ENCODE peak calls at places on chromosome 9, in four cellular contexts. F is WTC11, V is K562, S is HepG2. L is an unnamed sample.

GRCh38 chr9:134420281-134420835 is 94.1 kb downstream of the RXRA start:
- DNase-seq in F (no peak), V (no peak), S (no peak), L (no peak)

GRCh38 chr9:133771486-133772482 is 33.6 kb upstream of the SARDH start:
- DNase-seq in F (peak; percentile 7), V (no peak), S (no peak), L (no peak)

GRCh38 chr9:18362901-18363685 is 110.9 kb upstream of the ADAMTSL1 start:
- DNase-seq in F (no peak), V (no peak), S (no peak), L (no peak)

GRCh38 chr9:38370231-38370630 is 22.3 kb upstream of the ALDH1B1 start:
- DNase-seq in F (no peak), V (no peak), S (no peak), L (no peak)

GRCh38 chr9:136558373-136558772 is 12.5 kb upstream of the NOTCH1 start:
- DNase-seq in F (no peak), V (no peak), S (no peak), L (no peak)

GRCh38 chr9:126430124-126430523 is 103.5 kb downstream of the MVB12B start:
- DNase-seq in F (no peak), V (no peak), S (no peak), L (no peak)

GRCh38 chr9:87515086-87515485 is 17.4 kb downstream of the DAPK1 start:
- DNase-seq in F (no peak), V (no peak), S (no peak), L (no peak)

GRCh38 chr9:131289301-131290038 is at the start of gene PLPP7:
- DNase-seq in F (peak; percentile 75), V (peak; percentile 60), S (peak; percentile 53), L (no peak)

GRCh38 chr9:21800931-21801682 is 1.3 kb upstream of the MTAP start:
- DNase-seq in F (no peak), V (no peak), S (no peak), L (no peak)

GRCh38 chr9:114503522-114504340 is 1.5 kb downstream of the WHRN start:
- DNase-seq in F (no peak), V (no peak), S (no peak), L (no peak)

GRCh38 chr9:106921341-106921899 is 58.5 kb downstream of the ZNF462 start:
- DNase-seq in F (no peak), V (peak; percentile 50), S (peak; percentile 8), L (no peak)

GRCh38 chr9:77834898-77835505 is 186.9 kb upstream of the GNA14 start:
- DNase-seq in F (no peak), V (no peak), S (no peak), L (no peak)

GRCh38 chr9:106862946-106863740 is at the start of gene ZNF462:
- DNase-seq in F (peak; percentile 39), V (no peak), S (no peak), L (peak; percentile 63)

GRCh38 chr9:7790022-7790818 is 9.4 kb downstream of the DMAC1 start:
- DNase-seq in F (no peak), V (no peak), S (no peak), L (no peak)

DNA sequence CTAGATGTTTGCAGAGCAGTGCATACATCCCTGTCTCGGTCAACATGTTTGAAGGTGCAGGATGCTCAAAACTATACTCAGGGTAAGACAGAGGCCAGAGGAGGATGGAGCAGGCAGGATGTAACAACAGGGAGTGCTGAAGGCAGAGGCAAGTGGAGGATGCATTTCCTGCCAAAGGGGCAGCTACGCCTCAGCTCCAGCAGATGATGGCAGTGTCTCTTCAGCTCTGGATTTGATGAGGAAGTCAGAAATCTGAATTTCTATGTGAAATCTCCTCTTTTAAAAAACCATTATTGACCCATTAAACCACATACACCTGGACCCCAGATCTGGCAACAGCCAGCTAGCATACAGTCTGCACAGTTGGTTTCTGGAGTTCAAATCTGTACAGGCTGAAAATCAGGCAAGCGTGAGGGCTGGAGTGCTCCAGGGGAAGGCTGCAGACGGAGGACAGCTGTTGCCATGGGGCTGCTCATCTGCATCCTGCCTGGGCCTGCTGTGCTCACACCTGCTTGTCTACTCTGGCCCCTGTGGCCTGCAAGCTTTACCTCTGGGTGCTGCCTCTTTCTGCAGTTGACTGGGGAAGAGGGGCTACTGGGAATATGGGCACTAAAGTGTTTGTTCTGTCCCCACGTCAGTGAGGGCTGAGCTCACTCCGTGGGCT is 152.9 kb upstream of the SLC28A3 start:
- DNase-seq in F (peak; percentile 25), V (no peak), S (no peak), L (no peak)
- TF ChIP-seq CTCF in F (no peak), V (no peak), S (no peak), L (no peak)

GRCh38 chr9:105757496-105758251 is 63.3 kb downstream of the TMEM38B start:
- DNase-seq in F (no peak), V (no peak), S (no peak), L (no peak)

DNA sequence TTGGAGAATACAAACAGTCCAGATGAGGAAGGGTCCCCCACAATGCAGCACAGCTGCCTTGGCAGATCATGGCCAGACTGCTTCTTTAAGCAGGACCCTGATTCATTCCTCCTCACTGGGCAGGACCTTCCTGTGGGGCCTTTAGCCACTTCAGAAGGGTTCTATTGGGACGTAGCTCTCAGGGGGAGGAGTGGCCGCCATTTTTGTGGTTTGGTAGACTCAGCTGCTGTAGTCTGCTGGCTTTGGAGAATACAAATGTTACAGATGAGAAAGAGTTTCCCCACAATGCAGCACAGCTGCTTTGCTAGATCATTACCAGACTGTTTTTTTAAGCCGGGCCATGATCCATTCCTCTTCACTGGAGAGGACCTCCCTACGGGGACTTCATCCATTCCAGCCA is 57.4 kb downstream of the TMEM38B start:
- DNase-seq in F (no peak), V (no peak), S (no peak), L (no peak)
- TF ChIP-seq ESRRA in F (no peak), V (no peak), S (no peak), L (no peak)

GRCh38 chr9:3441197-3441816 is 84.5 kb downstream of the RFX3 start:
- DNase-seq in F (peak; percentile 43), V (peak; percentile 51), S (peak; percentile 54), L (peak; percentile 74)
- TF ChIP-seq CTCF in F (peak; percentile 32), V (peak; percentile 56), S (peak; percentile 65), L (peak; percentile 55)

GRCh38 chr9:98609646-98610045 is 99.1 kb downstream of the GABBR2 start:
- DNase-seq in F (no peak), V (no peak), S (no peak), L (no peak)

GRCh38 chr9:98610196-98610595 is 98.5 kb downstream of the GABBR2 start:
- DNase-seq in F (no peak), V (no peak), S (no peak), L (no peak)

GRCh38 chr9:98611319-98611718 is 97.4 kb downstream of the GABBR2 start:
- DNase-seq in F (no peak), V (no peak), S (no peak), L (no peak)

GRCh38 chr9:98611986-98612505 is 96.7 kb downstream of the GABBR2 start:
- DNase-seq in F (no peak), V (no peak), S (no peak), L (no peak)

DNA sequence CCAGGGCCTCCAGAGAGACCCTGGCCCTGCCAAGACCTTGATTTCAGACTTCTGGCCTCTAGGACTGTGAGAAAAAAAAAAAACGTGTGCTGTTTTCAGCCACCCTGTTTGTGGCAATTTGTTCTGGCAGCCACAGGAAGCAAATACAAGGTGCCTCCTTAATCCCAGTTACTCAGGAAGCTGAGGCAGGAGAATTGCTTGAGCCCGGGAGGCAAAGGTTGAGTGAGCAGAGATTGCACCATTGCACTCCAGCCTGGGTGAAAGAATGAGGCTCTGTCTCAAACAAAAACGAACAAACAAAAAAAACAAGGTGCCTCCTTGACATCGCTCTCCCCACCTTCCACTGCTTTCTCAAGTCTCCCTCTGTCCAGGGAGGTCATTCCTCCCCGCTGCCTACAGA is 98.0 kb downstream of the GABBR2 start:
- DNase-seq in F (no peak), V (no peak), S (no peak), L (no peak)
- TF ChIP-seq ESRRA in F (no peak), V (no peak), S (no peak), L (no peak)

GRCh38 chr9:83636813-83637212 is 13.9 kb downstream of the IDNK start:
- DNase-seq in F (no peak), V (no peak), S (no peak), L (no peak)
- TF ChIP-seq CTCF in F (no peak), V (no peak), S (no peak), L (no peak)

DNA sequence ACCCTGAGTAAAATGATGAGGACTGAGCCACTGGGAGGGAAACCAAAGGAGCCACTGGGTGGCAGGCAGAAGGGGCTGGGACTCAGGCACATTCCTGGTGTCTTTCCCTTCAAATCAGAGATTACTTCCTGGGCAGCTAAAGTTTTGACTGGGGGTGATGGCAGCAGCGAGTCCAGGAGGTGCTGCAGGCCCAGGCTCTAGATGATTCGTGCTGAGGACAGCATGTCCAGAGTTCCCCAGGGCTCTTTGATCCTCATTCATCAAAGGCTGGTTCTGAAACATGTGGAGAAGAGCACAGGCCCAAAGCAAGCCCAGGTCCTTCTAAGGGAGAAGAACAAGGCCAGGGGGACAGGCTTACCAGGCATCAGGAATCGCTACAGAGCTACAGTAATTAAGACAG is 109.0 kb downstream of the PAX5 start:
- DNase-seq in F (no peak), V (no peak), S (no peak), L (no peak)
- TF ChIP-seq ESRRA in F (no peak), V (no peak), S (no peak), L (no peak)